ENCODE peak calls at places on chromosomes 5 and 9, in eight cellular contexts. L is ovary, Q is prostate gland, N is heart left ventricle, A is HCT116, T is PC-9, O is uterus, G is body of pancreas. U is an unnamed sample. For H3K36me3, the result is how much of the 10 kb centered on the place peaks cover.

GRCh38 chr9:5402217-5402616 is 35.5 kb downstream of the PLGRKT start:
- DNase-seq in L (no peak), G (no peak), A (no peak), T (no peak), N (no peak), O (no peak), Q (no peak), U (no peak)

GRCh38 chr9:128675382-128675781 is 13.6 kb upstream of the SET start:
- DNase-seq in A (no peak), N (peak), O (no peak), Q (no peak), G (no peak), L (no peak), T (no peak), U (no peak)

GRCh38 chr5:180495991-180496741 is 2.0 kb downstream of the CNOT6 start:
- DNase-seq in N (no peak), O (no peak), T (no peak), L (no peak), G (no peak), A (no peak), Q (no peak), U (no peak)

GRCh38 chr9:28671000-28671399 is 1097.7 kb upstream of the C9orf72 start:
- DNase-seq in A (no peak), O (no peak), N (no peak), G (no peak), Q (no peak), T (no peak), L (no peak), U (no peak)

GRCh38 chr9:95129651-95130291 is 187.7 kb downstream of the FANCC start:
- DNase-seq in L (no peak), O (no peak), Q (no peak), G (peak), N (no peak), A (no peak), T (no peak), U (no peak)

GRCh38 chr9:132226571-132227430 is 64.9 kb downstream of the NTNG2 start:
- DNase-seq in N (peak), L (no peak), Q (no peak), T (no peak), A (no peak), O (no peak), G (no peak), U (no peak)

GRCh38 chr9:70352356-70352755 is 62.1 kb downstream of the KLF9 start:
- DNase-seq in O (no peak), T (no peak), N (no peak), G (no peak), A (no peak), Q (no peak), L (no peak), U (no peak)

GRCh38 chr9:83920469-83920941 is 727 bp downstream of the KIF27 start:
- DNase-seq in O (peak), Q (peak), T (no peak), G (peak), L (no peak), N (no peak), A (no peak), U (no peak)

GRCh38 chr5:1874820-1875219 is 7.9 kb downstream of the IRX4 start:
- DNase-seq in O (no peak), A (no peak), L (no peak), N (no peak), Q (no peak), T (no peak), G (no peak), U (no peak)
- H3K4me3 ChIP-seq in O (no peak), A (no peak), L (no peak), N (no peak), Q (no peak), T (no peak), G (no peak), U (no peak)

DNA sequence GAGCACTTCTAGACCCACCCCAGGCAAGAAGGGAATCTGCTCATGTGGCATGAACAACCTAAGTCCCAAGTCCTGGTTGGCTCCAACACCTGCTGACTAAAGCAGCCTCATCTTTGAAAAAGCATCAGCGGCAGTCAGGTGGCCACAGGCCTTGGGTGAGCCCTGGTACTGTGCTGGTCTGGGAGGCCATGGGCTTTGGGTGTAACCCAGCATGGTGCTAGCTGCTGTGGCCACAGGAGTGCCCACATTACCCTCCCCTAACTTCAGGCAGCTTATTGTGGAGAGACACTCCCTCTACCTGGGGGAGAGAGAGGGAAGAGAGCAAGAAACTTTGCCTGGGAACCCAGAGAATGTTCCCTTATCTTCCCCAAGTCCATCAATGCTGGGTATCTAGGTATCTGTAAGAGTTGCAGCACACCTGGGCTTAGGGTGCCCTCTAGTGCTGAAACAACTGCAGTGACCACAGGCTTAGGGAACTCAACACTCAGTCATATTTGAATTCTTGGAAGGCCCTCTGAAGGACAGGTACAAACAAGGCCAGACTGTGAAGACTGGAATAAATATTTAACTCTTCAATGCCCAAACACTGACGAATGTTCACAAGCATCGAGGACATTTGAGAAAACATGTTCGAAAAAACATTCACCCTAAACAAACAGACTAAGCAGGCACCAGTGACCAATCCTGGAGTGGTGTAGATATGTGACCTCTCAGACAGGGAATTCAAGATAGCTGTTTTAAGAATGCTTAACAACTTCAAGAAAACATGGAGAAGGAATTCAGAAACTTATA is 69.9 kb upstream of the OR2K2 start:
- DNase-seq in N (no peak), T (peak), A (peak), Q (no peak), L (no peak), O (no peak), G (peak), U (no peak)
- TF ChIP-seq CTCF in N (no peak), T (peak), A (peak), Q (no peak), L (no peak), O (no peak), G (peak), U (peak)

GRCh38 chr9:13444272-13444608 is 164.7 kb upstream of the MPDZ start:
- DNase-seq in L (no peak), T (no peak), O (no peak), N (no peak), G (no peak), A (no peak), Q (no peak), U (no peak)
- H3K36me3 ChIP-seq in L (under half), T (under half), O (under half), N (under half), G (under half), A (under half), Q (under half), U (under half)

GRCh38 chr5:59522201-59522831 is 371.2 kb downstream of the PDE4D start:
- DNase-seq in O (no peak), Q (no peak), G (no peak), L (no peak), N (no peak), T (no peak), A (no peak), U (no peak)

GRCh38 chr5:59519338-59519737 is 374.2 kb downstream of the PDE4D start:
- DNase-seq in N (no peak), Q (no peak), L (no peak), G (no peak), O (no peak), A (no peak), T (no peak), U (no peak)

DNA sequence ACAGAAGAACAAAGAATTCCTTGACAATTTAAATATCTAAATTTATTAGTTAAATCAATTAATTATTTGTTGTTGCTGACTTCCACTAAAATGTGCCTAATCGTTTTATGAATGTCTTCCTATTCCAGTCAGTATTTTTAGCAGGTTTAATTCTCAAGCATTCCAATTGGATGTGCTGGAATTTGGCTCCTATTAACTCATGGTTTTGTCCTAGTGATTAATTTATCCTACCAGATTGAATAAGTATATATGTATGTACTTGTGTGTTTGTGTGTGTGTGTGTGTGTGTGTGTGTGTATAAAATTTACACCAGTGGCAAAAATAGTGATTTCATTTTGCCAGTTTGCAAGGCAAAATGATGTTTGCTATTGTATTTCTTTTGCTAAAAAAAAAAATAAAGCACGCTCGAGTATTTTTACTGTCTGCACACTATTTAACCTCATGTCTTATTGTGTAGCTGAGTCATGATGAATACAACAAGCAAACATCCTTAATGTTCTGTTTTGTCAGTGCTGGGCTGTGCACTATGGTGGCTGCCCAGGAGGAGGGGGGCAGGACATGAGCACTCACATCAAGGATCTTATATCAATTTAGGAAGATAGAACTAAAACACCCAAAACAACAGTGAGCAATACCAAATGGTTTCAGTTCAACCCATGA is 375.5 kb downstream of the PDE4D start:
- DNase-seq in T (peak), L (no peak), N (no peak), O (no peak), G (no peak), Q (no peak), A (no peak), U (no peak)
- H3K4me3 ChIP-seq in T (no peak), L (no peak), N (no peak), O (no peak), G (no peak), Q (no peak), A (no peak), U (no peak)